ENCODE peak calls at places on chromosomes 5 and 9, in eight cellular contexts. G is mucosa of gallbladder, N is heart right ventricle, J is body of pancreas, Z is germinal center, Y is NCI-H446 treated with DMSO at 0.1 percent for 48 hours, X is GM10248, H is left colon. Q is an unnamed sample.

GRCh38 chr9:3437031-3437430 is 88.8 kb downstream of the RFX3 start:
- DNase-seq in G (no peak), H (no peak), J (no peak), Y (peak; percentile 99), X (no peak), N (no peak), Z (no peak), Q (no peak)

GRCh38 chr9:124267271-124267807 is 9.6 kb downstream of the NEK6 start:
- DNase-seq in Z (peak; percentile 58), J (peak; percentile 79), H (peak; percentile 85), X (no peak), Y (no peak), G (peak; percentile 87), N (no peak), Q (peak; percentile 53)

GRCh38 chr9:131289301-131290038 is at the start of gene PLPP7:
- DNase-seq in J (peak; percentile 41), X (peak; percentile 62), Y (no peak), Z (no peak), H (peak; percentile 53), G (peak; percentile 59), N (peak; percentile 90), Q (no peak)

GRCh38 chr5:172052454-172053236 is 46.2 kb upstream of the FBXW11 start:
- DNase-seq in J (no peak), X (no peak), G (peak; percentile 57), N (peak; percentile 80), Z (no peak), H (peak; percentile 36), Y (no peak), Q (no peak)

GRCh38 chr5:132483661-132484385 is 6.8 kb downstream of the IRF1 start:
- DNase-seq in G (no peak), H (peak; percentile 23), X (no peak), J (no peak), N (no peak), Z (no peak), Y (no peak), Q (no peak)

GRCh38 chr5:67038817-67039603 is 157.6 kb downstream of the CD180 start:
- DNase-seq in G (no peak), X (no peak), H (no peak), Y (no peak), J (no peak), Z (no peak), N (no peak), Q (no peak)

GRCh38 chr5:35898952-35899351 is 39.5 kb downstream of the CAPSL start:
- DNase-seq in Z (no peak), H (no peak), Y (no peak), N (no peak), J (no peak), G (no peak), X (no peak), Q (no peak)

GRCh38 chr5:134079748-134080581 is 34.5 kb upstream of the TCF7 start:
- DNase-seq in Z (no peak), X (no peak), G (no peak), J (no peak), H (no peak), Y (no peak), N (no peak), Q (no peak)

GRCh38 chr9:129586647-129587046 is 34.3 kb downstream of the C9orf50 start:
- DNase-seq in Y (no peak), Z (no peak), H (no peak), G (no peak), N (no peak), J (no peak), X (no peak), Q (no peak)

GRCh38 chr5:124634228-124634819 is 112.1 kb downstream of the ZNF608 start:
- DNase-seq in G (no peak), N (no peak), Z (no peak), X (no peak), H (no peak), J (no peak), Y (no peak), Q (no peak)

GRCh38 chr5:38207343-38207742 is 51.0 kb upstream of the EGFLAM start:
- DNase-seq in Y (no peak), X (no peak), H (no peak), N (no peak), G (no peak), J (no peak), Z (no peak), Q (no peak)

GRCh38 chr9:135123735-135124134 is 36.3 kb downstream of the OLFM1 start:
- DNase-seq in N (no peak), G (no peak), Z (no peak), J (peak; percentile 24), X (no peak), Y (no peak), H (no peak), Q (no peak)

GRCh38 chr5:163408311-163408923 is 29.0 kb upstream of the CCNG1 start:
- DNase-seq in H (peak; percentile 47), J (peak; percentile 58), Y (peak; percentile 64), N (peak; percentile 49), X (peak; percentile 57), G (peak; percentile 62), Z (peak; percentile 60), Q (peak; percentile 69)

GRCh38 chr5:137696481-137696880 is 39.4 kb downstream of the KLHL3 start:
- DNase-seq in N (no peak), Y (no peak), J (no peak), G (no peak), Z (no peak), H (no peak), X (no peak), Q (no peak)

GRCh38 chr5:18113724-18114123 is 479.5 kb downstream of the TAF11L14 start:
- DNase-seq in Y (peak; percentile 45), Z (no peak), J (no peak), X (no peak), N (no peak), H (no peak), G (no peak), Q (no peak)

GRCh38 chr9:84953797-84954695 is 284.5 kb downstream of the NTRK2 start:
- DNase-seq in J (peak; percentile 81), Z (peak; percentile 76), X (peak; percentile 84), G (peak; percentile 72), Y (no peak), N (peak; percentile 78), H (peak; percentile 77), Q (peak; percentile 32)

GRCh38 chr9:108356806-108357205 is 499.0 kb downstream of the ACTL7B start:
- DNase-seq in G (no peak), N (no peak), Z (no peak), H (no peak), Y (no peak), J (no peak), X (no peak), Q (no peak)

GRCh38 chr5:23025604-23026003 is 172.5 kb upstream of the CDH12 start:
- DNase-seq in N (no peak), J (no peak), G (no peak), X (no peak), Z (no peak), Y (peak; percentile 74), H (no peak), Q (no peak)

Q was measured in OCI-LY7.